ENCODE peak calls at places on chromosomes 16 and 17, in five cellular contexts. One of them, this sample, is unnamed.
A peak's percentile ranks its signal among the peaks of the same experiment; 100 is the strongest.

GRCh38 chr16:66947302-66948033 is 12.2 kb downstream of the CES2 start:
- DNase-seq in choroid plexus epithelial cell: peak; percentile 88
- DNase-seq in CD4-positive, alpha-beta T cell: peak; percentile 77
- DNase-seq in body of pancreas: peak; percentile 92
- DNase-seq in brain microvascular endothelial cell: peak; percentile 79
- DNase-seq in this sample: peak; percentile 63

GRCh38 chr16:52861614-52862022 is 191.1 kb downstream of the CHD9NB start:
- DNase-seq in choroid plexus epithelial cell: peak; percentile 0
- DNase-seq in CD4-positive, alpha-beta T cell: no peak
- DNase-seq in body of pancreas: peak; percentile 35
- DNase-seq in brain microvascular endothelial cell: peak; percentile 6
- DNase-seq in this sample: peak; percentile 17

GRCh38 chr17:76388966-76389888 is 4.8 kb downstream of the SPHK1 start:
- DNase-seq in choroid plexus epithelial cell: no peak
- DNase-seq in CD4-positive, alpha-beta T cell: no peak
- DNase-seq in body of pancreas: peak; percentile 55
- DNase-seq in brain microvascular endothelial cell: no peak
- DNase-seq in this sample: no peak

GRCh38 chr16:59878479-59878878 is 1144.4 kb upstream of the GOT2 start:
- DNase-seq in choroid plexus epithelial cell: peak; percentile 72
- DNase-seq in CD4-positive, alpha-beta T cell: no peak
- DNase-seq in body of pancreas: peak; percentile 14
- DNase-seq in brain microvascular endothelial cell: peak; percentile 63
- DNase-seq in this sample: no peak

GRCh38 chr17:18177137-18177536 is 6.5 kb upstream of the ALKBH5 start:
- DNase-seq in choroid plexus epithelial cell: no peak
- DNase-seq in CD4-positive, alpha-beta T cell: no peak
- DNase-seq in body of pancreas: no peak
- DNase-seq in brain microvascular endothelial cell: no peak
- DNase-seq in this sample: no peak

GRCh38 chr17:19502517-19502916 is 31.1 kb upstream of the SLC47A1 start:
- DNase-seq in choroid plexus epithelial cell: no peak
- DNase-seq in CD4-positive, alpha-beta T cell: no peak
- DNase-seq in body of pancreas: no peak
- DNase-seq in brain microvascular endothelial cell: no peak
- DNase-seq in this sample: no peak

GRCh38 chr17:56658648-56659047 is 65.1 kb downstream of the NOG start:
- DNase-seq in choroid plexus epithelial cell: no peak
- DNase-seq in CD4-positive, alpha-beta T cell: no peak
- DNase-seq in body of pancreas: no peak
- DNase-seq in brain microvascular endothelial cell: no peak
- DNase-seq in this sample: no peak

GRCh38 chr17:6547336-6547735 is 9.0 kb downstream of the PITPNM3 start:
- DNase-seq in choroid plexus epithelial cell: no peak
- DNase-seq in CD4-positive, alpha-beta T cell: no peak
- DNase-seq in body of pancreas: no peak
- DNase-seq in brain microvascular endothelial cell: no peak
- DNase-seq in this sample: no peak

GRCh38 chr17:7503521-7503920 is 19.4 kb downstream of the POLR2A start:
- DNase-seq in choroid plexus epithelial cell: no peak
- DNase-seq in CD4-positive, alpha-beta T cell: no peak
- DNase-seq in body of pancreas: no peak
- DNase-seq in brain microvascular endothelial cell: no peak
- DNase-seq in this sample: no peak

GRCh38 chr17:76354747-76355310 is 1.1 kb upstream of the PRPSAP1 start:
- DNase-seq in choroid plexus epithelial cell: no peak
- DNase-seq in CD4-positive, alpha-beta T cell: no peak
- DNase-seq in body of pancreas: no peak
- DNase-seq in brain microvascular endothelial cell: no peak
- DNase-seq in this sample: no peak

GRCh38 chr17:48752399-48753288 is 24.1 kb upstream of the HOXB13 start:
- DNase-seq in choroid plexus epithelial cell: no peak
- DNase-seq in CD4-positive, alpha-beta T cell: no peak
- DNase-seq in body of pancreas: no peak
- DNase-seq in brain microvascular endothelial cell: no peak
- DNase-seq in this sample: no peak

GRCh38 chr17:2056221-2057129 is 1.6 kb downstream of the HIC1 start:
- DNase-seq in choroid plexus epithelial cell: peak; percentile 79
- DNase-seq in CD4-positive, alpha-beta T cell: peak; percentile 54
- DNase-seq in body of pancreas: peak; percentile 47
- DNase-seq in brain microvascular endothelial cell: peak; percentile 27
- DNase-seq in this sample: peak; percentile 44

GRCh38 chr17:66365903-66366302 is 63.5 kb downstream of the PRKCA start:
- DNase-seq in choroid plexus epithelial cell: no peak
- DNase-seq in CD4-positive, alpha-beta T cell: no peak
- DNase-seq in body of pancreas: no peak
- DNase-seq in brain microvascular endothelial cell: no peak
- DNase-seq in this sample: no peak

GRCh38 chr17:81083125-81083765 is 48.3 kb downstream of the BAIAP2 start:
- DNase-seq in choroid plexus epithelial cell: no peak
- DNase-seq in CD4-positive, alpha-beta T cell: no peak
- DNase-seq in body of pancreas: peak; percentile 81
- DNase-seq in brain microvascular endothelial cell: peak; percentile 7
- DNase-seq in this sample: peak; percentile 40

GRCh38 chr16:85452364-85453178 is 160.6 kb upstream of the GSE1 start:
- DNase-seq in choroid plexus epithelial cell: no peak
- DNase-seq in CD4-positive, alpha-beta T cell: no peak
- DNase-seq in body of pancreas: no peak
- DNase-seq in brain microvascular endothelial cell: no peak
- DNase-seq in this sample: no peak
- TF ChIP-seq CTCF in choroid plexus epithelial cell: no peak
- TF ChIP-seq CTCF in CD4-positive, alpha-beta T cell: no peak
- TF ChIP-seq CTCF in body of pancreas: no peak
- TF ChIP-seq CTCF in brain microvascular endothelial cell: peak; percentile 18
- TF ChIP-seq CTCF in this sample: no peak

GRCh38 chr16:317583-317982 is 34.6 kb downstream of the PDIA2 start:
- DNase-seq in choroid plexus epithelial cell: no peak
- DNase-seq in CD4-positive, alpha-beta T cell: no peak
- DNase-seq in body of pancreas: no peak
- DNase-seq in brain microvascular endothelial cell: no peak
- DNase-seq in this sample: no peak

GRCh38 chr16:320206-320605 is 32.3 kb downstream of the AXIN1 start:
- DNase-seq in choroid plexus epithelial cell: no peak
- DNase-seq in CD4-positive, alpha-beta T cell: no peak
- DNase-seq in body of pancreas: no peak
- DNase-seq in brain microvascular endothelial cell: no peak
- DNase-seq in this sample: no peak

GRCh38 chr16:321532-321931 is 31.0 kb downstream of the AXIN1 start:
- DNase-seq in choroid plexus epithelial cell: no peak
- DNase-seq in CD4-positive, alpha-beta T cell: no peak
- DNase-seq in body of pancreas: no peak
- DNase-seq in brain microvascular endothelial cell: no peak
- DNase-seq in this sample: no peak

GRCh38 chr16:316741-317464 is 33.9 kb downstream of the PDIA2 start:
- DNase-seq in choroid plexus epithelial cell: no peak
- DNase-seq in CD4-positive, alpha-beta T cell: no peak
- DNase-seq in body of pancreas: no peak
- DNase-seq in brain microvascular endothelial cell: no peak
- DNase-seq in this sample: no peak

DNA sequence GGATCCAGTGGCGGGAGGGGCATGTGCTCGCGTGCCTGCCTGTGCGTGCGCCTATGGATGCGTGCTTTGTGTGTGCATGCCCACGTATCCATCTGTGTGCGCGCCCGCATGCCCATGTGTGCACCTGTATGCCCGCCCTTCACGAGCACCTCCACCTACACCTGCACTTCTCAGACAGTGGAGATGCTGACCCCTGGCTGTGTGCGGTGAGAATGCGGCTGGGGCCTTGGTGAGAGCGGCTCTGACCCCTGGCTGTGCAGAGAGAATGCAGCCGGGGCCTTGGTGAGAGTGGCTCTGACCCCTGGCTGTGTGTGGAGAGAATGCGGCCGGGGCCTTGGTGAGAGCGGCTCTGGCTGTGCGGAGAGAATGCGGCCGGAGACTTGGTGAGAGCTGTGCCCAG is 33.9 kb downstream of the AXIN1 start:
- DNase-seq in choroid plexus epithelial cell: no peak
- DNase-seq in CD4-positive, alpha-beta T cell: no peak
- DNase-seq in body of pancreas: no peak
- DNase-seq in brain microvascular endothelial cell: no peak
- DNase-seq in this sample: no peak
- TF ChIP-seq CTCF in choroid plexus epithelial cell: peak; percentile 18
- TF ChIP-seq CTCF in CD4-positive, alpha-beta T cell: no peak
- TF ChIP-seq CTCF in body of pancreas: no peak
- TF ChIP-seq CTCF in brain microvascular endothelial cell: peak; percentile 42
- TF ChIP-seq CTCF in this sample: peak; percentile 55

GRCh38 chr16:12390644-12391043 is 413.0 kb downstream of the CPPED1 start:
- DNase-seq in choroid plexus epithelial cell: peak; percentile 5
- DNase-seq in CD4-positive, alpha-beta T cell: no peak
- DNase-seq in body of pancreas: no peak
- DNase-seq in brain microvascular endothelial cell: peak; percentile 7
- DNase-seq in this sample: no peak

GRCh38 chr16:12393208-12393607 is 410.5 kb downstream of the CPPED1 start:
- DNase-seq in choroid plexus epithelial cell: no peak
- DNase-seq in CD4-positive, alpha-beta T cell: no peak
- DNase-seq in body of pancreas: no peak
- DNase-seq in brain microvascular endothelial cell: no peak
- DNase-seq in this sample: no peak

GRCh38 chr16:12390074-12390473 is 413.5 kb downstream of the SNX29 start:
- DNase-seq in choroid plexus epithelial cell: no peak
- DNase-seq in CD4-positive, alpha-beta T cell: no peak
- DNase-seq in body of pancreas: no peak
- DNase-seq in brain microvascular endothelial cell: no peak
- DNase-seq in this sample: no peak

GRCh38 chr16:12391974-12392373 is 411.7 kb downstream of the CPPED1 start:
- DNase-seq in choroid plexus epithelial cell: no peak
- DNase-seq in CD4-positive, alpha-beta T cell: no peak
- DNase-seq in body of pancreas: no peak
- DNase-seq in brain microvascular endothelial cell: no peak
- DNase-seq in this sample: no peak

DNA sequence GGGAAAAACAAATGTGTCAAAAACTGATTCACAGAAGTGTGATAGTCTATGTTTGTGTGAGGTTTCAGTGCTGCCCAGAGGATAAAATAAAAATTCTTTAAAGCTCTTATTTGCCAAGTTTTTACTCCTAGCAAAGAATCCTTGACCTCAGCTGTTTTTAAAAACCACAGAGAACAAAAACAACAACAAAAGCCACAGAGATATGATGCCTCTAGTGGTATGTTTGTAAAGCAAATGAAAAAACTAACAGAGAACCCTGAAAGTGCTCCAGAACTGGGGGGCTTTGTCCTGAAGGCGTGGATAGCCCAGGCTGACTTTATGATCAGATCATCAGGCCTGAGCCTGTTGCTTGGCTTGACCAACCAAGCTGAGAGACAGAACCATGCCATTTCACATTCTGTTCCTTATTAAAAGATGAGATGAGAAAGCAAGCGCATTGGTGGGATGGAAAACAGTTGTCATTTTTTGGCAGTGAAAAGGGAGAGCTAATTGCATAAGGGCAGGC is 411.1 kb downstream of the CPPED1 start:
- DNase-seq in choroid plexus epithelial cell: peak; percentile 15
- DNase-seq in CD4-positive, alpha-beta T cell: no peak
- DNase-seq in body of pancreas: no peak
- DNase-seq in brain microvascular endothelial cell: no peak
- DNase-seq in this sample: no peak
- TF ChIP-seq CTCF in choroid plexus epithelial cell: no peak
- TF ChIP-seq CTCF in CD4-positive, alpha-beta T cell: no peak
- TF ChIP-seq CTCF in body of pancreas: no peak
- TF ChIP-seq CTCF in brain microvascular endothelial cell: no peak
- TF ChIP-seq CTCF in this sample: no peak

DNA sequence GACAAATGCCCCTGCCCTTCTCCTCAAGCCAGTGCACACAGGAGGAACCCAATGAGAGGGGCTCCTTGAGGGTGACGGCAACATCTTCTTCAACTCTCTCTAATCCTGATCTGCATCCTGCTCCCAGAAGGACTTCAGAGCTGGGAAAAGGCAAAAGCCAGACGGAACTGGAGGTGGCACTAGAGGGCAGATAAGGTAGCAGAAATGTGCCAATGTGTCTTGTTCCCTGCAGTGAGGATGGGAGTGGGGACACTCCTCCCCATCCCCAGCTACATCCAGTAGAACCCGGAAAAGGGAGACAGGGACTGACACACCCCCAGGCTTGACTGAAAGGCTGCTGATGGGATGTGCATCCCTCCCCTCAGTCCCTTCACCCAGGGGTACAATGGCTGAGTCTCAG is 28.5 kb downstream of the SRCIN1 start:
- DNase-seq in choroid plexus epithelial cell: no peak
- DNase-seq in CD4-positive, alpha-beta T cell: no peak
- DNase-seq in body of pancreas: no peak
- DNase-seq in brain microvascular endothelial cell: no peak
- DNase-seq in this sample: no peak
- TF ChIP-seq CTCF in choroid plexus epithelial cell: no peak
- TF ChIP-seq CTCF in CD4-positive, alpha-beta T cell: no peak
- TF ChIP-seq CTCF in body of pancreas: no peak
- TF ChIP-seq CTCF in brain microvascular endothelial cell: no peak
- TF ChIP-seq CTCF in this sample: no peak

GRCh38 chr16:57858635-57859034 is 56.3 kb upstream of the KIFC3 start:
- DNase-seq in choroid plexus epithelial cell: no peak
- DNase-seq in CD4-positive, alpha-beta T cell: no peak
- DNase-seq in body of pancreas: no peak
- DNase-seq in brain microvascular endothelial cell: no peak
- DNase-seq in this sample: no peak

GRCh38 chr16:57863434-57864160 is 61.3 kb upstream of the KIFC3 start:
- DNase-seq in choroid plexus epithelial cell: peak; percentile 92
- DNase-seq in CD4-positive, alpha-beta T cell: no peak
- DNase-seq in body of pancreas: peak; percentile 79
- DNase-seq in brain microvascular endothelial cell: peak; percentile 74
- DNase-seq in this sample: no peak

GRCh38 chr16:57862698-57863433 is 60.6 kb upstream of the KIFC3 start:
- DNase-seq in choroid plexus epithelial cell: no peak
- DNase-seq in CD4-positive, alpha-beta T cell: no peak
- DNase-seq in body of pancreas: no peak
- DNase-seq in brain microvascular endothelial cell: no peak
- DNase-seq in this sample: no peak

GRCh38 chr16:57855188-57855587 is 52.9 kb upstream of the KIFC3 start:
- DNase-seq in choroid plexus epithelial cell: no peak
- DNase-seq in CD4-positive, alpha-beta T cell: no peak
- DNase-seq in body of pancreas: no peak
- DNase-seq in brain microvascular endothelial cell: no peak
- DNase-seq in this sample: no peak

DNA sequence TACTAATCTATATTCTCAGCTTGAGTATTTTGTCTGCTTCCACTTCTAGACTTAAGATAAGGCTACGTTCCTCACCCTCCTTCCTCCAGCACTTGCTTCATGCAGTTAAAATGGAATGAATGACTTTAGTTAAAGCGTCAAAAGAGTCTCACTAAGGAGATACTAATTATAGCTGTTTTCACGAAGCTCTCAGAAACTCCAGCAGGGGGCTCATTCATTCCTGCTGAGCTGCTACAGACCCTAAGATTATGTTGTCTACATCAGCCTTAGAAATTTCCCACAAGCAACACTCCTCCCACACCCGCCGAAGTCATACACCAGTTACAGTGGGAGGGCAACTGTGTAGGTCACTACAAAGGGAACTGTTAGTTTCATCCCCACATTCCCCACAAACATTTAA is 57.0 kb upstream of the KIFC3 start:
- DNase-seq in choroid plexus epithelial cell: peak; percentile 85
- DNase-seq in CD4-positive, alpha-beta T cell: no peak
- DNase-seq in body of pancreas: no peak
- DNase-seq in brain microvascular endothelial cell: peak; percentile 85
- DNase-seq in this sample: no peak
- TF ChIP-seq CTCF in choroid plexus epithelial cell: peak; percentile 71
- TF ChIP-seq CTCF in CD4-positive, alpha-beta T cell: no peak
- TF ChIP-seq CTCF in body of pancreas: no peak
- TF ChIP-seq CTCF in brain microvascular endothelial cell: peak; percentile 71
- TF ChIP-seq CTCF in this sample: peak; percentile 51

This sample was measured in progenitor cell of endocrine pancreas.